ENCODE peak calls at places on chromosomes 11 and 22, in six cellular contexts. B is astrocyte; Q is psoas muscle; D is prostate gland; G is CD8-positive, alpha-beta T cell; A is dorsolateral prefrontal cortex. N is an unnamed sample.

GRCh38 chr11:105609341-105609781 is 512 bp upstream of the GRIA4 start:
- DNase-seq in B (no peak), Q (no peak), D (no peak), G (no peak), A (peak; percentile 25), N (peak; percentile 62)

GRCh38 chr11:132349806-132350733 is 979.7 kb downstream of the NTM start:
- DNase-seq in B (peak; percentile 65), Q (no peak), D (no peak), G (no peak), A (no peak), N (no peak)

GRCh38 chr11:2896047-2896446 is 10.5 kb upstream of the CDKN1C start:
- DNase-seq in B (no peak), Q (no peak), D (no peak), G (no peak), A (no peak), N (no peak)

GRCh38 chr11:61650781-61651571 is 29.2 kb upstream of the DAGLA start:
- DNase-seq in B (no peak), Q (peak; percentile 64), D (no peak), G (no peak), A (no peak), N (no peak)

GRCh38 chr11:57900315-57900714 is 123.4 kb upstream of the OR9Q1 start:
- DNase-seq in B (no peak), Q (no peak), D (no peak), G (no peak), A (no peak), N (no peak)

GRCh38 chr11:110711776-110712642 is at the start of gene ARHGAP20:
- DNase-seq in B (peak; percentile 42), Q (peak; percentile 77), D (peak; percentile 42), G (peak; percentile 50), A (peak; percentile 67), N (peak; percentile 60)

GRCh38 chr11:32792948-32793475 is 1.4 kb downstream of the CCDC73 start:
- DNase-seq in B (peak; percentile 2), Q (peak; percentile 35), D (peak; percentile 53), G (peak; percentile 73), A (peak; percentile 60), N (peak; percentile 36)

GRCh38 chr11:35531246-35531645 is 5.8 kb upstream of the PAMR1 start:
- DNase-seq in B (peak; percentile 61), Q (no peak), D (no peak), G (no peak), A (no peak), N (no peak)

GRCh38 chr11:34977039-34977906 is 60.9 kb downstream of the PDHX start:
- DNase-seq in B (peak; percentile 87), Q (no peak), D (no peak), G (no peak), A (no peak), N (no peak)

GRCh38 chr11:28137832-28138231 is 29.6 kb downstream of the METTL15 start:
- DNase-seq in B (no peak), Q (no peak), D (no peak), G (no peak), A (no peak), N (no peak)

GRCh38 chr11:93736129-93736528 is 5.2 kb downstream of the TAF1D start:
- DNase-seq in B (no peak), Q (no peak), D (no peak), G (no peak), A (no peak), N (no peak)

GRCh38 chr11:95676280-95676679 is 113.3 kb downstream of the FAM76B start:
- DNase-seq in B (no peak), Q (no peak), D (no peak), G (no peak), A (no peak), N (no peak)

GRCh38 chr11:34356576-34356917 is 1.3 kb downstream of the ABTB2 start:
- DNase-seq in B (peak; percentile 73), Q (peak; percentile 21), D (no peak), G (peak; percentile 52), A (peak; percentile 23), N (peak; percentile 6)

GRCh38 chr11:130146797-130147196 is 12.8 kb upstream of the ST14 start:
- DNase-seq in B (no peak), Q (no peak), D (no peak), G (no peak), A (no peak), N (no peak)

GRCh38 chr11:63274776-63275175 is 31.4 kb upstream of the SLC22A25 start:
- DNase-seq in B (no peak), Q (no peak), D (no peak), G (no peak), A (no peak), N (no peak)

GRCh38 chr11:70048279-70049024 is 29.7 kb upstream of the ANO1 start:
- DNase-seq in B (no peak), Q (no peak), D (peak; percentile 92), G (no peak), A (no peak), N (no peak)

GRCh38 chr11:125950178-125950490 is 4.3 kb downstream of the VSIG10L2 start:
- DNase-seq in B (no peak), Q (no peak), D (no peak), G (no peak), A (no peak), N (no peak)

GRCh38 chr22:22705328-22706100 is 61.1 kb downstream of the GGTLC2 start:
- DNase-seq in B (no peak), Q (no peak), D (no peak), G (peak; percentile 34), A (no peak), N (no peak)

GRCh38 chr11:116640641-116641402 is 132.0 kb downstream of the BUD13 start:
- DNase-seq in B (no peak), Q (no peak), D (no peak), G (peak; percentile 36), A (no peak), N (no peak)

GRCh38 chr11:26247340-26247739 is 84.6 kb upstream of the ANO3 start:
- DNase-seq in B (peak; percentile 69), Q (no peak), D (no peak), G (no peak), A (no peak), N (no peak)

GRCh38 chr11:124394408-124394807 is 4.4 kb downstream of the OR8B3 start:
- DNase-seq in B (peak; percentile 4), Q (no peak), D (no peak), G (no peak), A (no peak), N (no peak)

GRCh38 chr11:113974741-113975470 is at the start of gene HTR3A:
- DNase-seq in B (no peak), Q (peak; percentile 30), D (peak; percentile 15), G (no peak), A (no peak), N (peak; percentile 89)

GRCh38 chr11:31131760-31132159 is 237.8 kb downstream of the DCDC1 start:
- DNase-seq in B (no peak), Q (no peak), D (no peak), G (no peak), A (no peak), N (no peak)

GRCh38 chr11:106276126-106276525 is 198.7 kb downstream of the AASDHPPT start:
- DNase-seq in B (peak; percentile 26), Q (no peak), D (no peak), G (no peak), A (no peak), N (no peak)

GRCh38 chr22:23677701-23677995 is 13.2 kb upstream of the RGL4 start:
- DNase-seq in B (no peak), Q (no peak), D (no peak), G (no peak), A (no peak), N (no peak)

GRCh38 chr22:23522642-23523251 is 57.3 kb downstream of the IGLL1 start:
- DNase-seq in B (no peak), Q (no peak), D (no peak), G (no peak), A (no peak), N (peak; percentile 61)

GRCh38 chr11:554824-555499 is 5.6 kb downstream of the LMNTD2 start:
- DNase-seq in B (no peak), Q (peak; percentile 64), D (peak; percentile 73), G (peak; percentile 86), A (no peak), N (peak; percentile 55)

GRCh38 chr11:112962854-112963367 is 1.7 kb downstream of the NCAM1 start:
- DNase-seq in B (no peak), Q (peak; percentile 62), D (peak; percentile 37), G (no peak), A (peak; percentile 91), N (peak; percentile 94)
- H3K4me3 ChIP-seq in B (peak overlapping the region; percentile 51), Q (peak overlapping the region; percentile 65), D (peak overlapping the region; percentile 31), G (no peak overlapping the region), A (peak overlapping the region; percentile 83), N (peak overlapping the region; percentile 87)

GRCh38 chr11:8234425-8234821 is 29.3 kb downstream of the LMO1 start:
- DNase-seq in B (no peak), Q (no peak), D (no peak), G (no peak), A (no peak), N (peak; percentile 55)
- TF ChIP-seq CTCF in B (no peak), Q (no peak), D (no peak), G (no peak), A (no peak), N (no peak)

GRCh38 chr11:1693327-1694063 is 3.5 kb upstream of the KRTAP5-6 start:
- DNase-seq in B (peak; percentile 23), Q (peak; percentile 76), D (peak; percentile 76), G (peak; percentile 84), A (peak; percentile 84), N (peak; percentile 79)
- H3K27me3 ChIP-seq in B (peaks cover 3% of the 10 kb centered on the region), Q (no peaks in the 10 kb centered on the region), D (no peaks in the 10 kb centered on the region), G (no peaks in the 10 kb centered on the region), A (no peaks in the 10 kb centered on the region), N (no peaks in the 10 kb centered on the region)

GRCh38 chr11:10902301-10902700 is 44.4 kb upstream of the ZBED5 start:
- DNase-seq in B (no peak), Q (no peak), D (peak; percentile 26), G (no peak), A (no peak), N (no peak)

GRCh38 chr11:10898763-10899541 is 41.1 kb upstream of the ZBED5 start:
- DNase-seq in B (no peak), Q (peak; percentile 68), D (no peak), G (no peak), A (no peak), N (no peak)

GRCh38 chr11:10899542-10899830 is 41.6 kb upstream of the ZBED5 start:
- DNase-seq in B (no peak), Q (peak; percentile 52), D (peak; percentile 88), G (no peak), A (no peak), N (peak; percentile 52)

GRCh38 chr11:10902756-10903155 is 44.9 kb upstream of the ZBED5 start:
- DNase-seq in B (no peak), Q (no peak), D (no peak), G (no peak), A (no peak), N (no peak)

DNA sequence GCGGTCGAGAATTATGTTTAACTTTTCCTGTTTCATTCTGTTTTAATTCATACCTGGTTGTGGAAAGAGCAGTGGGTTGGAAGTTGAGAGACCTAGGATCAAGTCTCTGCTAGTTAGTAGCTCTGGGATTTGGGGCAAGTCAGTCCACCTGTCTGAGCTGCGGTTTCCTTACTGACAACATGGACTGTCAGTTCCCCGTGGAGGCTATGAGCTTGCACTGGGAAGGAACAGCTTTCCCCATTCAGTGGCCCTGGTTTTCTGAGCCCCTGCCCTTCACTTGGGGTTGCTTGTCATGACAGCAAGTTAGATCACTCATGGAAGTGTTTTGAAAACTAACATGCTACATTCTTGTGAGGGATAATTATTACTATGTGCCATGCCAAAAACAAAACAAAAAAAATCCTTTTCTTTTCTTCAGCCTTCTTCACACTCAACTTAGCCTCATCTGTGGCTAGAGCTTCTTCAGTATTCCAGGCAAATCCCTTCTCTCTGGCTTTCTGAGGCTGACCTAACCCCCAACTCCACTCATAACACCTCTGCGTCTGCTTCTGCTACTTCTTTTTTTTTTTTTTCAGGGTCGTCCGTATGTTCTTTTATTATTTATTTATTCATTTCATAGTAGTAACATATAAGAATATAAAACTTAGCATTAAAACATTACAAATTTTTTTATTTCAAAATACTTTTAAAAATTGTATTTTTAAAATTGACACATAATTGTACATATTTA is 43.0 kb upstream of the ZBED5 start:
- DNase-seq in B (peak; percentile 35), Q (peak; percentile 31), D (peak; percentile 16), G (no peak), A (no peak), N (no peak)
- H3K4me3 ChIP-seq in B (peak overlapping the region; percentile 15), Q (peak overlapping the region; percentile 39), D (no peak overlapping the region), G (no peak overlapping the region), A (no peak overlapping the region), N (no peak overlapping the region)

N was measured in BE2C.